ENCODE peak calls at places on chromosomes 11 and 22, in eight cellular contexts. V is heart right ventricle; O is activated naive CD8-positive, alpha-beta T cell treated with anti-CD3 and anti-CD28 coated beads, Interleukin-2, amount 10 ng/mL, durations not matched to agents 7 days and 5 days; F is activated T-cell treated with anti-CD3 and anti-CD28 coated beads, Interleukin-2, amount 50 U/mL, for 4 hours; A is pancreas; U is left lobe of liver; I is lower lobe of right lung; Z is activated CD8-positive, alpha-beta memory T cell treated with anti-CD3 and anti-CD28 coated beads, Interleukin-2, amount 10 ng/mL, durations not matched to agents 7 days and 5 days. M is an unnamed sample.
A peak's percentile ranks its signal among the peaks of the same experiment; 100 is the strongest.

GRCh38 chr22:24514241-24515024 is 19.3 kb downstream of the UPB1 start:
- ATAC-seq in A (peak; percentile 92), U (peak; percentile 70), I (no peak), Z (no peak), V (no peak), O (no peak), F (no peak), M (peak; percentile 64)

GRCh38 chr11:44456544-44457270 is 108.8 kb upstream of the CD82 start:
- ATAC-seq in Z (no peak), F (no peak), U (peak; percentile 61), O (no peak), I (peak; percentile 27), V (peak; percentile 77), A (peak; percentile 52), M (no peak)

GRCh38 chr11:84607975-84608787 is 1019.0 kb downstream of the DLG2 start:
- ATAC-seq in I (peak; percentile 87), O (no peak), U (no peak), Z (no peak), F (no peak), A (peak; percentile 71), V (peak; percentile 86), M (no peak)

GRCh38 chr11:26828291-26828690 is 106.4 kb upstream of the SLC5A12 start:
- ATAC-seq in U (peak; percentile 19), A (peak; percentile 41), I (no peak), Z (no peak), V (no peak), F (no peak), O (no peak), M (no peak)

GRCh38 chr22:23632178-23632577 is at the start of gene DRICH1:
- ATAC-seq in V (no peak), F (no peak), A (no peak), O (peak; percentile 79), I (no peak), Z (peak; percentile 70), U (no peak), M (peak; percentile 29)

GRCh38 chr22:41237036-41237706 is 3.6 kb downstream of the CHADL start:
- ATAC-seq in V (no peak), Z (no peak), I (peak; percentile 15), A (no peak), F (no peak), O (no peak), U (no peak), M (no peak)

GRCh38 chr11:102493524-102493923 is 37.0 kb downstream of the MMP7 start:
- ATAC-seq in U (peak; percentile 8), F (no peak), Z (no peak), I (no peak), O (no peak), V (no peak), A (no peak), M (no peak)

GRCh38 chr11:63609971-63610580 is 4.2 kb downstream of the PLAAT3 start:
- ATAC-seq in Z (no peak), A (no peak), V (no peak), I (no peak), F (no peak), U (no peak), O (no peak), M (no peak)

GRCh38 chr11:2208691-2209369 is 37.2 kb upstream of the TH start:
- ATAC-seq in Z (no peak), F (no peak), O (no peak), V (peak; percentile 33), A (peak; percentile 70), I (no peak), U (no peak), M (no peak)